ENCODE peak calls at places on chromosomes 7 and 10, in nine cellular contexts. One of them, this sample, is unnamed.

GRCh38 chr10:99730026-99730425 is 1.9 kb downstream of the COX15 start:
- DNase-seq in smooth muscle cell of the brain vasculature: no peak
- DNase-seq in activated gamma-delta T cell treated with anti-CD3 and anti-CD28 coated beads, Interleukin-2, amount 50 U/mL, for 16 hours: no peak
- DNase-seq in left lobe of liver: no peak
- DNase-seq in left ventricle myocardium inferior: no peak
- DNase-seq in GM12892: no peak
- DNase-seq in naive B cell: no peak
- DNase-seq in activated CD8-positive, alpha-beta T cell treated with anti-CD3 and anti-CD28 coated beads for 36 hours: no peak
- DNase-seq in left ventricle myocardium superior: no peak
- DNase-seq in this sample: peak

GRCh38 chr10:77459905-77460304 is 177.7 kb downstream of the KCNMA1 start:
- DNase-seq in activated CD8-positive, alpha-beta T cell treated with anti-CD3 and anti-CD28 coated beads for 36 hours: no peak
- DNase-seq in left ventricle myocardium superior: no peak
- DNase-seq in activated gamma-delta T cell treated with anti-CD3 and anti-CD28 coated beads, Interleukin-2, amount 50 U/mL, for 16 hours: no peak
- DNase-seq in naive B cell: no peak
- DNase-seq in left lobe of liver: no peak
- DNase-seq in smooth muscle cell of the brain vasculature: no peak
- DNase-seq in GM12892: no peak
- DNase-seq in left ventricle myocardium inferior: no peak
- DNase-seq in this sample: no peak

GRCh38 chr10:106571216-106571954 is 593.1 kb downstream of the SORCS1 start:
- DNase-seq in GM12892: no peak
- DNase-seq in activated gamma-delta T cell treated with anti-CD3 and anti-CD28 coated beads, Interleukin-2, amount 50 U/mL, for 16 hours: no peak
- DNase-seq in smooth muscle cell of the brain vasculature: no peak
- DNase-seq in left lobe of liver: no peak
- DNase-seq in left ventricle myocardium inferior: no peak
- DNase-seq in activated CD8-positive, alpha-beta T cell treated with anti-CD3 and anti-CD28 coated beads for 36 hours: no peak
- DNase-seq in left ventricle myocardium superior: no peak
- DNase-seq in naive B cell: no peak
- DNase-seq in this sample: peak

GRCh38 chr7:66119502-66119901 is 4.9 kb downstream of the CRCP start:
- DNase-seq in left ventricle myocardium inferior: no peak
- DNase-seq in smooth muscle cell of the brain vasculature: no peak
- DNase-seq in GM12892: no peak
- DNase-seq in left ventricle myocardium superior: no peak
- DNase-seq in naive B cell: no peak
- DNase-seq in activated CD8-positive, alpha-beta T cell treated with anti-CD3 and anti-CD28 coated beads for 36 hours: no peak
- DNase-seq in activated gamma-delta T cell treated with anti-CD3 and anti-CD28 coated beads, Interleukin-2, amount 50 U/mL, for 16 hours: no peak
- DNase-seq in left lobe of liver: no peak
- DNase-seq in this sample: no peak

GRCh38 chr10:131109291-131109690 is 202.2 kb downstream of the TCERG1L start:
- DNase-seq in left ventricle myocardium inferior: no peak
- DNase-seq in activated gamma-delta T cell treated with anti-CD3 and anti-CD28 coated beads, Interleukin-2, amount 50 U/mL, for 16 hours: no peak
- DNase-seq in naive B cell: no peak
- DNase-seq in GM12892: no peak
- DNase-seq in smooth muscle cell of the brain vasculature: no peak
- DNase-seq in activated CD8-positive, alpha-beta T cell treated with anti-CD3 and anti-CD28 coated beads for 36 hours: no peak
- DNase-seq in left ventricle myocardium superior: no peak
- DNase-seq in left lobe of liver: no peak
- DNase-seq in this sample: no peak

GRCh38 chr7:127824682-127825081 is 172.7 kb downstream of the SND1 start:
- DNase-seq in left ventricle myocardium superior: no peak
- DNase-seq in naive B cell: no peak
- DNase-seq in GM12892: no peak
- DNase-seq in left ventricle myocardium inferior: no peak
- DNase-seq in left lobe of liver: no peak
- DNase-seq in activated gamma-delta T cell treated with anti-CD3 and anti-CD28 coated beads, Interleukin-2, amount 50 U/mL, for 16 hours: no peak
- DNase-seq in smooth muscle cell of the brain vasculature: no peak
- DNase-seq in activated CD8-positive, alpha-beta T cell treated with anti-CD3 and anti-CD28 coated beads for 36 hours: no peak
- DNase-seq in this sample: no peak

GRCh38 chr7:28126047-28127041 is 54.3 kb downstream of the JAZF1 start:
- DNase-seq in activated CD8-positive, alpha-beta T cell treated with anti-CD3 and anti-CD28 coated beads for 36 hours: no peak
- DNase-seq in naive B cell: no peak
- DNase-seq in GM12892: no peak
- DNase-seq in left lobe of liver: no peak
- DNase-seq in left ventricle myocardium inferior: no peak
- DNase-seq in smooth muscle cell of the brain vasculature: no peak
- DNase-seq in left ventricle myocardium superior: no peak
- DNase-seq in activated gamma-delta T cell treated with anti-CD3 and anti-CD28 coated beads, Interleukin-2, amount 50 U/mL, for 16 hours: no peak
- DNase-seq in this sample: peak

GRCh38 chr10:129579228-129579627 is 112.2 kb downstream of the MGMT start:
- DNase-seq in left ventricle myocardium superior: no peak
- DNase-seq in smooth muscle cell of the brain vasculature: no peak
- DNase-seq in activated gamma-delta T cell treated with anti-CD3 and anti-CD28 coated beads, Interleukin-2, amount 50 U/mL, for 16 hours: no peak
- DNase-seq in naive B cell: no peak
- DNase-seq in left ventricle myocardium inferior: no peak
- DNase-seq in activated CD8-positive, alpha-beta T cell treated with anti-CD3 and anti-CD28 coated beads for 36 hours: no peak
- DNase-seq in left lobe of liver: no peak
- DNase-seq in GM12892: no peak
- DNase-seq in this sample: no peak

GRCh38 chr7:121510302-121510701 is 114.2 kb upstream of the FAM3C start:
- DNase-seq in left ventricle myocardium inferior: no peak
- DNase-seq in activated CD8-positive, alpha-beta T cell treated with anti-CD3 and anti-CD28 coated beads for 36 hours: peak
- DNase-seq in naive B cell: no peak
- DNase-seq in GM12892: no peak
- DNase-seq in left ventricle myocardium superior: no peak
- DNase-seq in smooth muscle cell of the brain vasculature: no peak
- DNase-seq in activated gamma-delta T cell treated with anti-CD3 and anti-CD28 coated beads, Interleukin-2, amount 50 U/mL, for 16 hours: no peak
- DNase-seq in left lobe of liver: no peak
- DNase-seq in this sample: no peak

GRCh38 chr7:112156412-112156811 is 49.8 kb downstream of the DOCK4 start:
- DNase-seq in left lobe of liver: no peak
- DNase-seq in smooth muscle cell of the brain vasculature: no peak
- DNase-seq in left ventricle myocardium superior: no peak
- DNase-seq in left ventricle myocardium inferior: no peak
- DNase-seq in activated gamma-delta T cell treated with anti-CD3 and anti-CD28 coated beads, Interleukin-2, amount 50 U/mL, for 16 hours: no peak
- DNase-seq in activated CD8-positive, alpha-beta T cell treated with anti-CD3 and anti-CD28 coated beads for 36 hours: no peak
- DNase-seq in GM12892: no peak
- DNase-seq in naive B cell: no peak
- DNase-seq in this sample: no peak

GRCh38 chr7:121053219-121053618 is 64.7 kb downstream of the CPED1 start:
- DNase-seq in left lobe of liver: no peak
- DNase-seq in smooth muscle cell of the brain vasculature: no peak
- DNase-seq in activated CD8-positive, alpha-beta T cell treated with anti-CD3 and anti-CD28 coated beads for 36 hours: no peak
- DNase-seq in activated gamma-delta T cell treated with anti-CD3 and anti-CD28 coated beads, Interleukin-2, amount 50 U/mL, for 16 hours: no peak
- DNase-seq in left ventricle myocardium inferior: no peak
- DNase-seq in naive B cell: no peak
- DNase-seq in GM12892: no peak
- DNase-seq in left ventricle myocardium superior: no peak
- DNase-seq in this sample: no peak

GRCh38 chr7:3201937-3202715 is 98.9 kb upstream of the SDK1 start:
- DNase-seq in smooth muscle cell of the brain vasculature: no peak
- DNase-seq in activated CD8-positive, alpha-beta T cell treated with anti-CD3 and anti-CD28 coated beads for 36 hours: no peak
- DNase-seq in GM12892: no peak
- DNase-seq in left ventricle myocardium inferior: no peak
- DNase-seq in activated gamma-delta T cell treated with anti-CD3 and anti-CD28 coated beads, Interleukin-2, amount 50 U/mL, for 16 hours: no peak
- DNase-seq in left ventricle myocardium superior: no peak
- DNase-seq in left lobe of liver: no peak
- DNase-seq in naive B cell: no peak
- DNase-seq in this sample: no peak

GRCh38 chr10:98971464-98971863 is 264.2 kb downstream of the HPSE2 start:
- DNase-seq in GM12892: no peak
- DNase-seq in activated gamma-delta T cell treated with anti-CD3 and anti-CD28 coated beads, Interleukin-2, amount 50 U/mL, for 16 hours: no peak
- DNase-seq in left ventricle myocardium superior: no peak
- DNase-seq in left ventricle myocardium inferior: no peak
- DNase-seq in activated CD8-positive, alpha-beta T cell treated with anti-CD3 and anti-CD28 coated beads for 36 hours: no peak
- DNase-seq in smooth muscle cell of the brain vasculature: no peak
- DNase-seq in left lobe of liver: no peak
- DNase-seq in naive B cell: no peak
- DNase-seq in this sample: no peak

GRCh38 chr10:49080071-49080470 is 35.3 kb downstream of the VSTM4 start:
- DNase-seq in left ventricle myocardium inferior: peak
- DNase-seq in smooth muscle cell of the brain vasculature: no peak
- DNase-seq in left lobe of liver: no peak
- DNase-seq in GM12892: no peak
- DNase-seq in naive B cell: no peak
- DNase-seq in activated gamma-delta T cell treated with anti-CD3 and anti-CD28 coated beads, Interleukin-2, amount 50 U/mL, for 16 hours: no peak
- DNase-seq in activated CD8-positive, alpha-beta T cell treated with anti-CD3 and anti-CD28 coated beads for 36 hours: no peak
- DNase-seq in left ventricle myocardium superior: peak
- DNase-seq in this sample: peak

GRCh38 chr7:26743205-26743604 is 121.2 kb downstream of the SKAP2 start:
- DNase-seq in activated gamma-delta T cell treated with anti-CD3 and anti-CD28 coated beads, Interleukin-2, amount 50 U/mL, for 16 hours: no peak
- DNase-seq in left ventricle myocardium superior: no peak
- DNase-seq in naive B cell: no peak
- DNase-seq in smooth muscle cell of the brain vasculature: no peak
- DNase-seq in left ventricle myocardium inferior: no peak
- DNase-seq in activated CD8-positive, alpha-beta T cell treated with anti-CD3 and anti-CD28 coated beads for 36 hours: no peak
- DNase-seq in GM12892: no peak
- DNase-seq in left lobe of liver: no peak
- DNase-seq in this sample: no peak

GRCh38 chr7:4549681-4550080 is 132.4 kb upstream of the FOXK1 start:
- DNase-seq in smooth muscle cell of the brain vasculature: no peak
- DNase-seq in activated gamma-delta T cell treated with anti-CD3 and anti-CD28 coated beads, Interleukin-2, amount 50 U/mL, for 16 hours: no peak
- DNase-seq in naive B cell: no peak
- DNase-seq in activated CD8-positive, alpha-beta T cell treated with anti-CD3 and anti-CD28 coated beads for 36 hours: no peak
- DNase-seq in left lobe of liver: no peak
- DNase-seq in left ventricle myocardium superior: peak
- DNase-seq in left ventricle myocardium inferior: peak
- DNase-seq in GM12892: no peak
- DNase-seq in this sample: no peak

GRCh38 chr10:51092402-51092801 is 18.1 kb downstream of the PRKG1 start:
- DNase-seq in naive B cell: no peak
- DNase-seq in activated CD8-positive, alpha-beta T cell treated with anti-CD3 and anti-CD28 coated beads for 36 hours: no peak
- DNase-seq in left lobe of liver: peak
- DNase-seq in left ventricle myocardium superior: peak
- DNase-seq in left ventricle myocardium inferior: peak
- DNase-seq in GM12892: no peak
- DNase-seq in smooth muscle cell of the brain vasculature: no peak
- DNase-seq in activated gamma-delta T cell treated with anti-CD3 and anti-CD28 coated beads, Interleukin-2, amount 50 U/mL, for 16 hours: no peak
- DNase-seq in this sample: peak

GRCh38 chr10:11344550-11344949 is 266.9 kb downstream of the USP6NL start:
- DNase-seq in left ventricle myocardium inferior: no peak
- DNase-seq in left lobe of liver: no peak
- DNase-seq in GM12892: no peak
- DNase-seq in activated gamma-delta T cell treated with anti-CD3 and anti-CD28 coated beads, Interleukin-2, amount 50 U/mL, for 16 hours: no peak
- DNase-seq in smooth muscle cell of the brain vasculature: no peak
- DNase-seq in naive B cell: no peak
- DNase-seq in left ventricle myocardium superior: no peak
- DNase-seq in activated CD8-positive, alpha-beta T cell treated with anti-CD3 and anti-CD28 coated beads for 36 hours: peak
- DNase-seq in this sample: no peak

GRCh38 chr7:137564677-137565076 is 221.1 kb upstream of the PTN start:
- DNase-seq in naive B cell: no peak
- DNase-seq in left ventricle myocardium superior: no peak
- DNase-seq in left ventricle myocardium inferior: no peak
- DNase-seq in activated CD8-positive, alpha-beta T cell treated with anti-CD3 and anti-CD28 coated beads for 36 hours: no peak
- DNase-seq in smooth muscle cell of the brain vasculature: no peak
- DNase-seq in GM12892: no peak
- DNase-seq in activated gamma-delta T cell treated with anti-CD3 and anti-CD28 coated beads, Interleukin-2, amount 50 U/mL, for 16 hours: no peak
- DNase-seq in left lobe of liver: no peak
- DNase-seq in this sample: no peak

This sample was measured in iris pigment epithelial cell.